ENCODE peak calls at places on chromosomes 13 and 19, in five cellular contexts. One of them, this sample, is unnamed. For H3K4me1, the result is how much of the 10 kb centered on the place peaks cover.

GRCh38 chr19:48436586-48436985 is 9.2 kb upstream of the GRWD1 start:
- DNase-seq in uterus: no peak
- DNase-seq in breast epithelium: no peak
- DNase-seq in right atrium auricular region: no peak
- DNase-seq in neural progenitor cell: no peak
- DNase-seq in this sample: no peak

GRCh38 chr19:38274734-38275133 is 10.4 kb downstream of the SPINT2 start:
- DNase-seq in uterus: no peak
- DNase-seq in breast epithelium: no peak
- DNase-seq in right atrium auricular region: no peak
- DNase-seq in neural progenitor cell: no peak
- DNase-seq in this sample: no peak

GRCh38 chr19:28582807-28583206 is 630.1 kb downstream of the UQCRFS1 start:
- DNase-seq in right atrium auricular region: no peak
- DNase-seq in neural progenitor cell: no peak
- DNase-seq in uterus: no peak
- DNase-seq in breast epithelium: no peak
- DNase-seq in this sample: no peak

GRCh38 chr13:95317037-95317989 is 16.1 kb upstream of the ABCC4 start:
- DNase-seq in uterus: peak
- DNase-seq in neural progenitor cell: no peak
- DNase-seq in right atrium auricular region: no peak
- DNase-seq in breast epithelium: no peak
- DNase-seq in this sample: no peak

GRCh38 chr19:1757468-1758230 is 4.3 kb downstream of the ONECUT3 start:
- DNase-seq in right atrium auricular region: no peak
- DNase-seq in neural progenitor cell: peak
- DNase-seq in uterus: no peak
- DNase-seq in breast epithelium: no peak
- DNase-seq in this sample: no peak

GRCh38 chr19:30670011-30670329 is 297.8 kb downstream of the ZNF536 start:
- DNase-seq in breast epithelium: no peak
- DNase-seq in uterus: peak
- DNase-seq in neural progenitor cell: no peak
- DNase-seq in right atrium auricular region: no peak
- DNase-seq in this sample: no peak

GRCh38 chr13:47310376-47310775 is 413.5 kb upstream of the HTR2A start:
- DNase-seq in uterus: no peak
- DNase-seq in neural progenitor cell: no peak
- DNase-seq in right atrium auricular region: no peak
- DNase-seq in breast epithelium: no peak
- DNase-seq in this sample: no peak

GRCh38 chr13:69474286-69474685 is 633.3 kb upstream of the ATXN8OS start:
- DNase-seq in right atrium auricular region: no peak
- DNase-seq in uterus: no peak
- DNase-seq in breast epithelium: no peak
- DNase-seq in neural progenitor cell: no peak
- DNase-seq in this sample: no peak

GRCh38 chr19:39846176-39846677 is at the start of gene FBL:
- DNase-seq in neural progenitor cell: peak
- DNase-seq in breast epithelium: peak
- DNase-seq in right atrium auricular region: peak
- DNase-seq in uterus: peak
- DNase-seq in this sample: peak

GRCh38 chr19:3198901-3199700 is 13.4 kb downstream of the NCLN start:
- DNase-seq in breast epithelium: no peak
- DNase-seq in uterus: no peak
- DNase-seq in right atrium auricular region: no peak
- DNase-seq in neural progenitor cell: no peak
- DNase-seq in this sample: no peak

GRCh38 chr13:32902898-32903297 is 113.3 kb upstream of the KL start:
- DNase-seq in breast epithelium: no peak
- DNase-seq in right atrium auricular region: peak
- DNase-seq in neural progenitor cell: peak
- DNase-seq in uterus: peak
- DNase-seq in this sample: peak

GRCh38 chr19:11480927-11481776 is at the start of gene ELAVL3:
- DNase-seq in uterus: no peak
- DNase-seq in right atrium auricular region: no peak
- DNase-seq in neural progenitor cell: peak
- DNase-seq in breast epithelium: no peak
- DNase-seq in this sample: no peak

GRCh38 chr19:10416380-10417257 is 3.7 kb upstream of the PDE4A start:
- DNase-seq in right atrium auricular region: peak
- DNase-seq in neural progenitor cell: peak
- DNase-seq in uterus: peak
- DNase-seq in breast epithelium: peak
- DNase-seq in this sample: peak

GRCh38 chr19:10416083-10416379 is 4.3 kb upstream of the PDE4A start:
- DNase-seq in right atrium auricular region: no peak
- DNase-seq in breast epithelium: no peak
- DNase-seq in uterus: no peak
- DNase-seq in neural progenitor cell: no peak
- DNase-seq in this sample: no peak

GRCh38 chr19:10408511-10409291 is 5.4 kb upstream of the CDC37 start:
- DNase-seq in uterus: no peak
- DNase-seq in breast epithelium: no peak
- DNase-seq in neural progenitor cell: no peak
- DNase-seq in right atrium auricular region: no peak
- DNase-seq in this sample: peak

GRCh38 chr19:10407102-10407501 is 3.8 kb upstream of the CDC37 start:
- DNase-seq in right atrium auricular region: no peak
- DNase-seq in uterus: no peak
- DNase-seq in neural progenitor cell: no peak
- DNase-seq in breast epithelium: no peak
- DNase-seq in this sample: no peak

DNA sequence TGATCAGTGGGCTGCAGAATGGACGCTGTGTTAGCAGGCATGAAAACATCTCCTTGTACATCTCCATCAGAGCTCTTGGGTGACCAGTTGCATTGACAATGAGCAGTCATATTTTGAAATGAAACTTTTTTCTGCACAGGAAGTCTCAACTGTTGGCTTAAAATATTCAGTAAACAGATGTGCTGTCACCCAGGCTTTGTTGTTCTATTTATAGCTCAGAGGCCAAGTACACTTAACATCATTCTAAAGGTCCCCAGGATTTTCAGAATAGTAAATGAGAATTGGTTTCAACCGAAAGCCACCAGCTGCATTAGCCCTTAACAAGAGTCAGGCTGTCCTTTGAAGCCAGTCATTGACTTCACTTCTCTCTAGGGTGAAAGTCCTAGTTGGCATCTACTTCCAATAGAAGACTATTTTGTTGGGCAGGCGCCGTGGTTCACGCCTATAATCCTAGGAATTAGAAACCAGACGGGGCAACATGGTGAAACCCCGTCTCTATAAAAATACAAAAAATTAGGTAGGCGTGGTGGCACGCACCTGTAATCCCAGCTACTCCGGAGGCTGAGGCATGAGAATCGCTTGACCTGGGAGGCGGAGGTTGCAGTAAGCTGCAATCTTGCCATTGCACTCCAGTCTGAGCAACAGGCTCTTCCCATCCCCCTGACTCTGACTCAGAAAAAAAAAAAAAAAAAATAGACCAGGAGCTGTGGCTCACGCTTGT is 7.9 kb upstream of the PDE4A start:
- DNase-seq in neural progenitor cell: no peak
- DNase-seq in right atrium auricular region: no peak
- DNase-seq in uterus: no peak
- DNase-seq in breast epithelium: no peak
- DNase-seq in this sample: no peak
- H3K4me1 ChIP-seq in neural progenitor cell: under half
- H3K4me1 ChIP-seq in right atrium auricular region: under half
- H3K4me1 ChIP-seq in uterus: under half
- H3K4me1 ChIP-seq in breast epithelium: under half
- H3K4me1 ChIP-seq in this sample: under half

DNA sequence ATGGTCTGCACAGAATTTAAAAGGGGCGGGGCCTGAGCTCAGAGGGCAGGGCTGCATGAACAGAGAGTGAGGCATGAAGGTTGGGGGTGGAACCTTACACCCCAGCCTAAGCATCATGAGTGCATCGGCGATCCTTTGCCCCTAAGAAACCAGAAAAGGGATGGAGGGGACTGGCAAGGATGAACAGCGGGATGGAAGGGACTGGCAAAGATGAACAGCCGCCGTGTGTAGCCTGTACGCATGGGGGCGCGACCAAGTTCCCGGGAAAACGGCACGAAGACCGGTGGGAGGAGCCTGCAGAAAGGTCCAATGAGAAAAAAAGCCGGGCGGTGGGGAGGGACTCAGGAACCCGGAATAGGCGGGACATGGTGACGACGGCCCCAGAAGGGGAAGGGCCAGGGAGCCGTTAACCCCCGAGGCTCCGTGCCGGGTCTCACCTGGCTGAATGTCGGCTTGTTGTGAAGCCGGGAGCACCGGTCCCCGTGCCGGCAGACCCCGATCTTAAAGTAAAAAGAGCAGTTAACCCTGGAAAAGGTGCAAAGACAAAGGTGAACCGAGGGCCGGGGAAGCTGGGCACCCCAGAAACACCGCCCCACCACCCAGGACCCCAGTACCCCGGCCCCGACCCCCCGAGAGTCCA is 410 bp downstream of the U2AF1L4 start:
- DNase-seq in right atrium auricular region: peak
- DNase-seq in breast epithelium: peak
- DNase-seq in uterus: peak
- DNase-seq in neural progenitor cell: peak
- DNase-seq in this sample: peak
- TF ChIP-seq CTCF in right atrium auricular region: peak
- TF ChIP-seq CTCF in breast epithelium: peak
- TF ChIP-seq CTCF in uterus: peak
- TF ChIP-seq CTCF in neural progenitor cell: peak
- TF ChIP-seq CTCF in this sample: peak

DNA sequence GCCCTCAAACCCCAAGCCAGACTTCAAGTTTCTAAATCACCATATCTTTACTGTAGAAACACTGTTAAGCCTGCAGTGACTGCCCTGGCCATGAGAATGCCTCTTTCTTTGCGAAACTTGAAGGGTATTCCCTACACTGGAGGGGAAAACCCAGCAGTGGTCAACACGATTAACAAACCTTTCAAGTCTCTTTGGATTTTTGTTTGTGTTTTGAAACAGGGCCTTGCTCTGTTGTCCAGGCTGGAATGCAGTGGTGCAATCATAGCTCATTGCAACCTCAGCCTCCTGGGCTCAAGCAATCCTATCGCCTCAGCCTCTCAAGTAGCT is 17.4 kb upstream of the POMP start:
- DNase-seq in uterus: no peak
- DNase-seq in breast epithelium: no peak
- DNase-seq in neural progenitor cell: no peak
- DNase-seq in right atrium auricular region: no peak
- DNase-seq in this sample: no peak
- H3K27ac ChIP-seq in uterus: peak
- H3K27ac ChIP-seq in breast epithelium: no peak
- H3K27ac ChIP-seq in neural progenitor cell: no peak
- H3K27ac ChIP-seq in right atrium auricular region: peak
- H3K27ac ChIP-seq in this sample: peak

DNA sequence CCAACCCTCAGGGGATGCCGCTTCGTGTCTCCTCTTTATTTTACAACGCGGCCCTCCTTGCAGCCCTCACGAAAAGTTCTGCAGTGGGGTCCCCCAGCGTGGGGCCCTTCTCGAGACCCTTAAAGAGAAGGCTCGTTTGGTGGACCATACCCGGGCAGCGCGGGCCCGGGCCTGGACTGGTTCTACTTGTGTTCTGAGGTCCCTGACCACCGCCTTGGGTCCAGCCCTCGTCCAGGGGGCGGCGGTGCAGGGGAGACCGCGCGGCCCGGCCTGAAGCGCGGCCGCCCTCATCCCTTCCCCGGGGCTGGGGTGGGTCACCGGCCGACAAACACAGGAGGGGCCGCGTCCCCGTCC is 400 bp upstream of the SERP2 start:
- DNase-seq in breast epithelium: no peak
- DNase-seq in right atrium auricular region: no peak
- DNase-seq in uterus: no peak
- DNase-seq in neural progenitor cell: no peak
- DNase-seq in this sample: no peak
- H3K4me1 ChIP-seq in breast epithelium: under half
- H3K4me1 ChIP-seq in right atrium auricular region: under half
- H3K4me1 ChIP-seq in uterus: under half
- H3K4me1 ChIP-seq in neural progenitor cell: under half
- H3K4me1 ChIP-seq in this sample: under half

GRCh38 chr13:77548095-77548494 is 12.6 kb downstream of the SCEL start:
- DNase-seq in uterus: no peak
- DNase-seq in breast epithelium: no peak
- DNase-seq in right atrium auricular region: no peak
- DNase-seq in neural progenitor cell: no peak
- DNase-seq in this sample: no peak

GRCh38 chr13:77544765-77545316 is 9.3 kb downstream of the SCEL start:
- DNase-seq in neural progenitor cell: no peak
- DNase-seq in breast epithelium: no peak
- DNase-seq in uterus: no peak
- DNase-seq in right atrium auricular region: no peak
- DNase-seq in this sample: no peak

GRCh38 chr13:77543711-77544110 is 8.2 kb downstream of the SCEL start:
- DNase-seq in uterus: no peak
- DNase-seq in neural progenitor cell: no peak
- DNase-seq in breast epithelium: no peak
- DNase-seq in right atrium auricular region: no peak
- DNase-seq in this sample: no peak

GRCh38 chr13:77545626-77546412 is 10.3 kb downstream of the SCEL start:
- DNase-seq in breast epithelium: no peak
- DNase-seq in neural progenitor cell: no peak
- DNase-seq in right atrium auricular region: no peak
- DNase-seq in uterus: no peak
- DNase-seq in this sample: no peak

DNA sequence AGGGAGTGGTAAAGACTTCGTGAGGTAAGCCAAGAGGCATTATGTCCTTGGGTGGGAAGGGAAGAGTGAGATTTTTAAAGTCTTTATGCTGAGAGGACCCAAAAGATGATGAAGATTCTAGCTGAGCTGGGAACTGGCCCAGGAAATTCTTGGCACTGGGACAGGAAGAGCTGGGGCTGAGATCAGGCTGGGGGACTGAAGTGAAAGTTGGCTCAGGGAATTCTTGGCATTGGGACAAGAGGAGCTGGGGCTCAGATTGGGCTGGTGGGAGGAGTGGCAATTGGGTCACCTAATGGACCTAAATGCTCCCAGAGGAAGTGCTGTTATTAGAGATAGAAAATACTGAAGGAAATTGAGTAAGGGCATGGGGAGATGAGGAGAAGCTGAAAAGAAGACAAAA is 8.9 kb downstream of the SCEL start:
- DNase-seq in breast epithelium: peak
- DNase-seq in right atrium auricular region: peak
- DNase-seq in neural progenitor cell: no peak
- DNase-seq in uterus: peak
- DNase-seq in this sample: peak
- TF ChIP-seq CTCF in breast epithelium: no peak
- TF ChIP-seq CTCF in right atrium auricular region: no peak
- TF ChIP-seq CTCF in neural progenitor cell: no peak
- TF ChIP-seq CTCF in uterus: no peak
- TF ChIP-seq CTCF in this sample: no peak

GRCh38 chr13:113667771-113668490 is 912 bp downstream of the GRK1 start:
- DNase-seq in breast epithelium: peak
- DNase-seq in neural progenitor cell: no peak
- DNase-seq in uterus: peak
- DNase-seq in right atrium auricular region: no peak
- DNase-seq in this sample: no peak
- H3K27ac ChIP-seq in breast epithelium: no peak
- H3K27ac ChIP-seq in neural progenitor cell: no peak
- H3K27ac ChIP-seq in uterus: no peak
- H3K27ac ChIP-seq in right atrium auricular region: no peak
- H3K27ac ChIP-seq in this sample: no peak